ENCODE peak calls at places on chromosomes 1 and 21, in nine cellular contexts. N is SK-N-SH, J is GM23248, I is HCT116, W is GM23338, R is PC-3, C is PC-9, B is hepatocyte, Y is Karpas-422. T is an unnamed sample. For H3K9me2, the result is how much of the 10 kb centered on the place peaks cover.

GRCh38 chr1:30126839-30127238 is 596.5 kb downstream of the MATN1 start:
- DNase-seq in R (no peak), J (no peak), W (no peak), B (no peak), N (no peak), I (no peak), Y (no peak), C (no peak), T (no peak)

GRCh38 chr1:27940297-27940696 is 5.5 kb downstream of the SMPDL3B start:
- DNase-seq in R (peak), C (no peak), W (peak), J (peak), I (no peak), B (no peak), N (peak), Y (peak), T (peak)

GRCh38 chr1:59699227-59699847 is 115.4 kb upstream of the HOOK1 start:
- DNase-seq in J (peak), W (peak), Y (peak), B (peak), N (peak), C (no peak), I (peak), R (peak), T (peak)

GRCh38 chr1:21249940-21250493 is 40.2 kb downstream of the ECE1 start:
- DNase-seq in R (no peak), Y (no peak), J (no peak), I (no peak), N (no peak), W (no peak), B (no peak), C (no peak), T (no peak)

GRCh38 chr1:170326221-170326620 is 180.5 kb downstream of the NTMT2 start:
- DNase-seq in J (no peak), I (no peak), W (no peak), N (no peak), R (no peak), B (no peak), Y (no peak), C (no peak), T (no peak)

GRCh38 chr1:109531205-109531779 is 8.4 kb upstream of the GPR61 start:
- DNase-seq in Y (no peak), C (no peak), J (no peak), R (no peak), B (no peak), N (no peak), W (no peak), I (no peak), T (no peak)

GRCh38 chr1:23402286-23403037 is 22.1 kb downstream of the TCEA3 start:
- DNase-seq in Y (no peak), C (no peak), W (no peak), I (no peak), J (no peak), N (no peak), R (no peak), B (no peak), T (no peak)

GRCh38 chr1:25807480-25808390 is 7.7 kb downstream of the SELENON start:
- DNase-seq in I (no peak), J (no peak), B (no peak), N (no peak), R (no peak), W (no peak), C (no peak), Y (no peak), T (no peak)

GRCh38 chr21:27190601-27191000 is 223.7 kb upstream of the ADAMTS5 start:
- DNase-seq in I (no peak), N (no peak), B (no peak), J (peak), Y (no peak), W (no peak), C (no peak), R (peak), T (no peak)

DNA sequence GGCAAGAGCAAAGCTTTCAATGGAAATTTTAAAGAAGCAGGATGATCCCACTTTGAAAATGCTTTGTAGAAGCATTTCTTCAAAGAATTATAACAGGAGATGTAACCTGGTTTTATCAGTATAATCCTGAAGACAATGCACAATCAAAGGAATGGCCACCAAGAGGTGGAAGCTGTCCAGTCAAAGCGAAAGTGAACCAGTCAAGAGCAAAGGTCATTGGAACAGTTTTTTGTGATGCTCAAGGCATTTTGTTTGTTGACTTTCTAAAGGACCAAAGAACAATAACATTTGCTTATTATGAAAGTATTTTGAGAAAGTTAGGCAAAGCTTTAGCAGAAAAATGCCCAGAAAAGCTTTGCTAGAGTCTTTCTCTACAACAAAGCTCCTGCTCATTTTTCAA is 5.5 kb upstream of the CD84 start:
- DNase-seq in W (no peak), B (no peak), R (no peak), I (no peak), C (no peak), Y (no peak), N (no peak), J (no peak), T (no peak)
- H3K9me2 ChIP-seq in W (under half), B (under half), R (under half), I (under half), C (under half), Y (under half), N (under half), J (under half), T (under half)

GRCh38 chr1:42135426-42135825 is 17.8 kb upstream of the GUCA2B start:
- DNase-seq in I (no peak), B (no peak), R (no peak), C (peak), W (no peak), J (peak), N (no peak), Y (no peak), T (no peak)

GRCh38 chr1:42137766-42138165 is 15.4 kb upstream of the GUCA2B start:
- DNase-seq in N (no peak), J (no peak), B (no peak), R (no peak), W (no peak), Y (no peak), C (no peak), I (no peak), T (no peak)

GRCh38 chr1:42133809-42134526 is 19.2 kb upstream of the GUCA2B start:
- DNase-seq in B (no peak), Y (no peak), C (no peak), J (no peak), N (no peak), R (no peak), W (no peak), I (no peak), T (no peak)

GRCh38 chr1:42139444-42139843 is 13.8 kb upstream of the GUCA2B start:
- DNase-seq in I (no peak), J (no peak), W (no peak), C (no peak), N (no peak), R (no peak), B (no peak), Y (no peak), T (no peak)

GRCh38 chr1:42136466-42136865 is 16.7 kb upstream of the GUCA2B start:
- DNase-seq in W (no peak), N (no peak), B (no peak), I (no peak), C (no peak), Y (no peak), R (no peak), J (no peak), T (no peak)
- H3K9me2 ChIP-seq in W (under half), N (under half), B (under half), I (under half), C (under half), Y (under half), R (under half), J (under half), T (under half)

GRCh38 chr1:970242-970972 is 4.1 kb downstream of the PLEKHN1 start:
- DNase-seq in W (peak), I (no peak), Y (no peak), R (no peak), J (no peak), N (no peak), B (no peak), C (no peak), T (no peak)
- H3K9me2 ChIP-seq in W (under half), I (under half), Y (under half), R (under half), J (under half), N (under half), B (under half), C (under half), T (under half)

DNA sequence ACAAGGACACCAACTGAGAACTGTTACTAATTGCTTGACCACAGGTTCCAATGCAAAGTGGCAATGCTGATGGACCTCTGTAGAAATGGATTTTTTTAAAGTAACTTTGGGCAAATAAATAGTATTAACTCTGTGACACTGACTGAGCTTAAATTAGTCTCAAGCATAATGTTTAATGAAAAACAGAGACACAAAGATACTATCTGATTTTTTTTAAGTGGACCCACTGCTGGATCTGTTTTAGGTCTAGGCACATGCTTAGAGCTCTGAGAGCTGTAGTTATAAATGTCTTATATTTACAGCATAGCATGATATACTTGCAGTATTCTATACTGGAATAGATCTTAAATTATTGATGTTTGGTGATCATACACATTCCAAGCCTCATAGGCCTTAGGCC is 481.6 kb upstream of the LRRC7 start:
- DNase-seq in Y (no peak), W (no peak), R (no peak), I (no peak), J (no peak), N (peak), B (no peak), C (no peak), T (no peak)
- H3K9me2 ChIP-seq in Y (under half), W (under half), R (under half), I (under half), J (under half), N (under half), B (under half), C (under half), T (under half)

DNA sequence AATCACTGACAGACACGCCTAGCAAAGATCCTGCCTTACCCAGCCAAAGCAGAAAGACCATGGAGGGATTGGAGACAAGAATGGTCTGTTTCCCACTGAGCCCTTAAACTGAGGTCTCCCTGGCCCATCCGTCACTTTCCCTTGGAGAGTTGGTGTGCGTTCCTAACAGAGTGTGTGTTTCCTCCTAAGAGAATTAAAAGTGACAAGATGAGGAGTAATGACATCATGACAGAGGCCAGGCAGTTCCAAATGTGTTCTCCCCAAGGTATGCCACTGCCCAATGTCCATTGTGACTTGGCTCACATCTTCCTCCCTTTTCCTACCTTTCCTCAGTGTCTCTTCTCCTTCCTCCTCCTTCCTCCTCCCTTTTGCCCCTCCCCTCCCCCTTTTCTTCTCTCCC is 295.7 kb downstream of the SIPA1L2 start:
- DNase-seq in W (no peak), I (no peak), J (no peak), C (no peak), R (no peak), B (no peak), Y (no peak), N (no peak), T (no peak)
- H3K9me2 ChIP-seq in W (under half), I (under half), J (under half), C (under half), R (under half), B (under half), Y (under half), N (under half), T (under half)

GRCh38 chr1:51861669-51862068 is 16.9 kb downstream of the NRDC start:
- DNase-seq in W (no peak), B (no peak), I (no peak), C (no peak), J (peak), Y (no peak), R (peak), N (no peak), T (no peak)
- H3K9me2 ChIP-seq in W (under half), B (under half), I (under half), C (under half), J (under half), Y (under half), R (under half), N (under half), T (under half)

DNA sequence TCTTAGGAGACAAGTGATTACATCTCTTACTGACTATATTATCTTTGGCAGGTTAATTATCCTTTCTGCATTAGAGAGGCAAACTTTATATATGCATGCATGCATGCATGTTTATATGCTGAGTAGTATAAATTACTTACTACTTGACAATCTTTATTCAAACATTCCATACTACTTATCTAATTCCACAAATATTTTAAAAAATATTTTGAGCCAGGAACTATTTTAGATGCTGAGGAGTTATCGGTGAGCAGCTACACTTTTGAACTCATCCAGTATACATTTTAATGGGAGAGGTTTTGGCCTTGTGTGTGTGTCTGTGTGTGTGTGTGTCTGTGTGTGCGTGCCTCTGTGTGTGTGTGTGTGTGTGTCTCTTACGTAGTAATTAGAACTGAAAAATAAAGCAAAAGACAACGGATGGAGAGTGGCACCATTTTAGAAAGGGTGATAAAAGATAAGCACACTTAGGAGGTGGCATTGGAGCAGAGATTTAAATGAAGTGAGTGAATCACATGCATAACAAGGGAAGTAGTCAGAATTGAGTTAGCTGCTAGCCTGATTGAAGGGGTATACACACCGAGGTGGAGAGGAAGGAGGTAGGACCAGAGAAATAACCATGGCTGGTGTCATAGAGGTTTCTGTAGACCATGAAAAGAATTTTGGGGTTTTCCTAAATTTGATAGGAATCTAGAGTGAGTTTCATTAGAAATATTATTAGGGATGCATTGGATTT is 1488.4 kb downstream of the MRPL39 start:
- DNase-seq in W (no peak), B (no peak), J (no peak), R (peak), C (no peak), Y (no peak), N (no peak), I (no peak), T (no peak)
- H3K9me2 ChIP-seq in W (under half), B (under half), J (under half), R (under half), C (under half), Y (under half), N (under half), I (under half), T (under half)

T was measured in OCI-LY7.